ENCODE peak calls at places on chromosomes 11 and 22, in four cellular contexts. B, I, T and H are unnamed samples.

GRCh38 chr11:17063171-17064002 is 14.1 kb downstream of the RPS13 start:
- DNase-seq in T (no peak), B (peak), I (peak), H (peak)

GRCh38 chr11:69485337-69486041 is 4.0 kb downstream of the LINC01488 start:
- DNase-seq in B (peak), I (peak), T (no peak), H (no peak)

GRCh38 chr11:76783901-76784813 is 1.0 kb downstream of the TSKU start:
- DNase-seq in B (peak), T (peak), I (peak), H (no peak)

GRCh38 chr11:80281194-80281593 is 840.4 kb upstream of the TENM4 start:
- DNase-seq in T (no peak), B (no peak), I (no peak), H (no peak)

GRCh38 chr11:70651036-70651435 is 252.7 kb downstream of the CTTN start:
- DNase-seq in I (no peak), T (no peak), B (no peak), H (no peak)

GRCh38 chr11:32420139-32420538 is 15.2 kb downstream of the WT1 start:
- DNase-seq in I (no peak), B (no peak), T (no peak), H (no peak)

GRCh38 chr11:42422094-42422493 is 889.7 kb upstream of the API5 start:
- DNase-seq in B (no peak), T (no peak), I (no peak), H (no peak)

GRCh38 chr11:106461839-106462545 is 384.5 kb downstream of the AASDHPPT start:
- DNase-seq in I (no peak), T (no peak), B (peak), H (no peak)

GRCh38 chr11:108670381-108670930 is 5.6 kb downstream of the DDX10 start:
- DNase-seq in T (no peak), I (no peak), B (no peak), H (no peak)

GRCh38 chr11:130872961-130873360 is 43.3 kb downstream of the SNX19 start:
- DNase-seq in B (no peak), I (no peak), T (no peak), H (no peak)

GRCh38 chr22:46674367-46674781 is 54.2 kb downstream of the GRAMD4 start:
- DNase-seq in T (peak), B (no peak), I (no peak), H (peak)

GRCh38 chr11:131302831-131303230 is 67.6 kb upstream of the NTM start:
- DNase-seq in I (no peak), B (no peak), T (no peak), H (no peak)

GRCh38 chr11:129699711-129700304 is 115.8 kb upstream of the TMEM45B start:
- DNase-seq in T (no peak), I (no peak), B (no peak), H (no peak)

GRCh38 chr11:94536386-94536785 is 7.3 kb upstream of the FUT4 start:
- DNase-seq in I (no peak), T (no peak), B (no peak), H (no peak)

GRCh38 chr22:48651036-48651890 is 1176.4 kb downstream of the BRD1 start:
- DNase-seq in I (no peak), T (no peak), B (no peak), H (no peak)

GRCh38 chr11:132895340-132895739 is 637.0 kb downstream of the OPCML start:
- DNase-seq in I (no peak), B (no peak), T (no peak), H (no peak)

GRCh38 chr11:111540921-111541208 is 345 bp downstream of the LAYN start:
- DNase-seq in T (no peak), B (no peak), I (no peak), H (no peak)

GRCh38 chr11:3854977-3855807 is at the start of gene STIM1:
- DNase-seq in B (peak), T (peak), I (peak), H (peak)

GRCh38 chr11:113241190-113242051 is 73.0 kb upstream of the TTC12 start:
- DNase-seq in T (no peak), B (no peak), I (no peak), H (no peak)

GRCh38 chr11:8341966-8342365 is 78.3 kb upstream of the LMO1 start:
- DNase-seq in T (no peak), I (no peak), B (no peak), H (no peak)

GRCh38 chr11:9462172-9462799 is 1.5 kb downstream of the ZNF143 start:
- DNase-seq in B (peak), I (no peak), T (no peak), H (no peak)

GRCh38 chr11:9461068-9461759 is 402 bp downstream of the ZNF143 start:
- DNase-seq in B (peak), T (peak), I (peak), H (peak)

GRCh38 chr11:9460322-9461067 is at the start of gene ZNF143:
- DNase-seq in T (peak), B (peak), I (peak), H (peak)

GRCh38 chr11:9461760-9462134 is 935 bp downstream of the ZNF143 start:
- DNase-seq in T (no peak), I (no peak), B (no peak), H (no peak)

DNA sequence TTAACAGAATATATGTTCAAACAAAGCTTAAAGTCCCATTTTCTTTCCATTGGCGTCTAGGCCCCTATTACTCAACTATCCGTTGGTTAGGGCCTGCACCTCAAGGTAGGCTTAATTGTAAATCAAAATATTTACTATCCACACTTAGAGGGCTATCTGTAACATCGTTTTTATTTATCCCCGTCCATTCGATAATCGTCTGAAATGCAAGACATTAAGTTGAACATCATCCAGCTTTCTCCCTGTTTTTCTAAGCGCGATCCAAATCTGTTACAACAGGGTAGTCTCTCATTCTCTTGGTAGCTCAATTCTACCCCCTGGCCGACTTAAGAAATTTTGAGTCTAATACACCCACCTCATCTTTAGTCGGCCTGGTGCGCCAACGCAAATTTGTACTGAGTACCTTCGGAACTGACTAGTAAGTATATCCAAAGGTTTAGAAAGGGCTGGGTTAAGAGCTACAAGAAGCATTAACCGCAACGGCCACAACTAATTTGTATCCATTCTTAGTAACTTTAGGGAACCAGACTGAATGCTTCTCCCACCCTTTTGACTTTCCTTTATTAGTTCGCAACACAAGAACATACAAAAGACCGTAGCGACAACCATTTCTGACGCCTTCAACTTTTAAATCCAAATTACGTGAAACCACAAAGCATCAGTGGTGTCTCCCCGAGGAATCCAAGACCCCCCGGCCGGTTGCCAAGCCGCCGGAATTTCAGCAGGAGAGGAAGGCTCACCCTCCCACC is 1.1 kb upstream of the ZNF143 start:
- DNase-seq in I (no peak), B (no peak), T (no peak), H (peak)
- TF ChIP-seq CTCF in I (no peak), B (no peak), T (no peak), H (no peak)

GRCh38 chr11:10566257-10566956 is 2.1 kb downstream of the LYVE1 start:
- DNase-seq in I (no peak), T (no peak), B (no peak), H (no peak)

GRCh38 chr11:10564030-10564429 is 4.4 kb downstream of the LYVE1 start:
- DNase-seq in B (no peak), T (no peak), I (no peak), H (no peak)

GRCh38 chr11:10567466-10567865 is 999 bp downstream of the LYVE1 start:
- DNase-seq in T (no peak), I (no peak), B (no peak), H (no peak)

GRCh38 chr11:10565493-10565892 is 3.0 kb downstream of the LYVE1 start:
- DNase-seq in I (no peak), T (no peak), B (no peak), H (no peak)

GRCh38 chr11:10564692-10565318 is 3.7 kb downstream of the LYVE1 start:
- DNase-seq in T (no peak), I (no peak), B (no peak), H (no peak)
- TF ChIP-seq CTCF in T (peak), I (no peak), B (peak), H (no peak)

DNA sequence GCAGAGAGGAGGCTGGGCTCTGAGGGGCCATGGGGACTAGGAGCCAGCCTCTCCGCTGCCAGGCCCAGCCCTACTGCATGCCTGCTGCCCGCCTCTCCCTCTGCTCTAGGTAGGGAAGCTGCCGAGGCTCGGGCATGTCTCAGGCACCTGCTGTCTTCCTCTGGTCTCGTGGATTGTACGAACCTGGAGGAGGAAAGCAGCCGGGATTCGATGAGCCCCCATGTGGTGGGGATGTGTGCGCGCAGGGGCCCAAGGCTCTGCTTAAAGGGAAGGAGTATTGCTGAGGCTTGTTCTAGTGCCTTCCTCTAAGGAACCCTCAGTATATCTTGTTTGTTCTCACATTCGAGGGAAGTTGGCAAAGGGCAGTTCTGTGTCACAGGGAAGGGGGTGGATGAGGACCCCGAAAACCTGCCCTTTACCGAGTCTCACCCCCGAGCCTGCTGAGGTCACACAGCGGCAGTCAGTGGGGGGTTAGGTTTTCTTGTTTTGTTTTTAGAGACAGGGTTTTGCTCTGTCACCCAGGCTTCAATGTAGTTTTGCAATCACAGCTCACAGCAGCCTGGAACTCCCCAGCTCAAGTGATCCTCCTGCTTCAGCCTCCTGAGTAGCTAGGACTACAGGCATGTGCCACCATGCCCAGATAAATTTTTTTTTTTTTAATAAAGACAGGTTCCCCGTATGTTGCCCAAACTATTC is 21.3 kb downstream of the DAGLA start:
- DNase-seq in I (no peak), T (no peak), B (peak), H (peak)
- TF ChIP-seq CTCF in I (peak), T (no peak), B (peak), H (peak)

GRCh38 chr11:119920666-119921065 is 191.7 kb upstream of the NECTIN1 start:
- DNase-seq in I (no peak), T (no peak), B (no peak), H (no peak)
- TF ChIP-seq CTCF in I (no peak), T (no peak), B (no peak), H (no peak)

DNA sequence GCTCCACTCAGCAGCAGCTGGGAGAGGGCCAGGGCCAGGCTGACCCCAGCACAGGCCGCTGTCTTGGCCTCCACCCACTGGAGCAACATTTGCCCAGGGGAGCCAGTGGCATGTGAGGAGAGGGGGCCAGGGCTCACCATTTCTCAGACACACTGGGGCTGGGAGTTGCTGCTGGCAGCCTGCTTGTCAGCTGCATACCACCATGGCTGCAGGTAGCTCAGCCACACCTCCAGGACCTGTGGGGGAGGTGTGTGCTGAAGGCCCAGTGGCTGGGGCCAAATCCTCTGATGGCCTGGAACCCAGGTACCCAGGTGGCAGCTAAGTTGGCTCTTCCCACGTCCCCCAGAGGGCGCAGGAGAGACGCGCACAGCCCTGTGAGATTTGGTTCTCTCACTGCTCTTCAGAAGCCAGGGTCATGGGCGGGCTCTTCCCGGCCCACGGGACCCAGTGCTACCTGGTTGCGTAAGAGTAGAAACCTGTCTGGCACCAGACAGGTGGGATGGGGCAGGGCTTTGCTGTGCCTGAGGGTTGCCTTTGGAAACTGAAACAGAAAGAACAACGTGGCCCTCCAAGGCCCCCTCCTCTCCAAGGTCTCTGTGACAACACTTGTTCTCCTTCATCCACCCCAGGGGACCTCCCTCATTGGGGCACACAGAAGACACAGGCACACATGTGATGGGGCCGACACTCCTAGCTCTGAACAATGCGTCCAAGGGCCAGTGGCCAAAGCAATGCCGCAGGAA is 98.8 kb downstream of the MED15 start:
- DNase-seq in I (peak), B (peak), T (peak), H (peak)
- TF ChIP-seq CTCF in I (peak), B (peak), T (peak), H (peak)

GRCh38 chr22:39655736-39656285 is 85.3 kb downstream of the CACNA1I start:
- DNase-seq in B (no peak), T (no peak), I (no peak), H (no peak)

GRCh38 chr22:39656495-39657490 is 86.2 kb downstream of the CACNA1I start:
- DNase-seq in B (no peak), T (no peak), I (no peak), H (no peak)

GRCh38 chr22:39653787-39654077 is 83.2 kb downstream of the CACNA1I start:
- DNase-seq in T (no peak), B (no peak), I (no peak), H (no peak)

GRCh38 chr22:39654527-39654926 is 84.0 kb downstream of the CACNA1I start:
- DNase-seq in B (no peak), T (no peak), I (no peak), H (no peak)

GRCh38 chr22:39654959-39655579 is 84.5 kb downstream of the CACNA1I start:
- DNase-seq in B (no peak), I (no peak), T (no peak), H (peak)
- TF ChIP-seq CTCF in B (peak), I (no peak), T (no peak), H (no peak)

GRCh38 chr11:116499396-116500001 is 273.3 kb downstream of the BUD13 start:
- DNase-seq in I (peak), B (peak), T (no peak), H (peak)
- TF ChIP-seq CTCF in I (peak), B (peak), T (no peak), H (peak)

DNA sequence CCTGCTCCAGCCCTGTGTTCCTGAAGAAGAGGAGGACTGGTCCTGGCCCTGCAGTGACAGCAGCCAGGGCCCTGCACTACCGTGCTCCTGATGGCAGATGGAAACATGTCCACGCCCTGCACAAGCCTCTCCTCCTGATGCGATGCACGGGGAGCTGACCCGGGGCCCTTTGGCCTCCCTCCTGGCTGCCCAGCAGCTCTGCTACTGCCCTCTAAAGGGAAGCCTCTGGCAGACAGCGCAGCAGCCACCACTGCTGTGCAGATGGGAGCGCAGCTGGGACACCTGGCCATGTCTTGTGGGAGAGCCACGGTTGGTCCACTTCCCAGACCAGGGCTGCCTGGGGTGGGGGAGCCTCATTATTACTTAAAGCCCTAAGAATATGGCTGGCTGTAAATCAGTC is 38.2 kb downstream of the TBX1 start:
- DNase-seq in I (no peak), T (no peak), B (peak), H (no peak)
- TF ChIP-seq CTCF in I (no peak), T (no peak), B (peak), H (no peak)

GRCh38 chr22:37827056-37827455 is 3.9 kb downstream of the GALR3 start:
- DNase-seq in B (no peak), T (no peak), I (no peak), H (no peak)

GRCh38 chr22:37820350-37820749 is 2.8 kb upstream of the GALR3 start:
- DNase-seq in T (peak), B (no peak), I (no peak), H (no peak)

GRCh38 chr22:37822079-37822833 is 926 bp upstream of the GALR3 start:
- DNase-seq in I (no peak), T (peak), B (peak), H (no peak)

GRCh38 chr22:37823134-37823985 is at the start of gene GALR3:
- DNase-seq in I (no peak), T (peak), B (no peak), H (no peak)

GRCh38 chr22:37824674-37825641 is 1.8 kb downstream of the GALR3 start:
- DNase-seq in B (peak), I (no peak), T (peak), H (no peak)
- TF ChIP-seq CTCF in B (peak), I (no peak), T (no peak), H (no peak)

DNA sequence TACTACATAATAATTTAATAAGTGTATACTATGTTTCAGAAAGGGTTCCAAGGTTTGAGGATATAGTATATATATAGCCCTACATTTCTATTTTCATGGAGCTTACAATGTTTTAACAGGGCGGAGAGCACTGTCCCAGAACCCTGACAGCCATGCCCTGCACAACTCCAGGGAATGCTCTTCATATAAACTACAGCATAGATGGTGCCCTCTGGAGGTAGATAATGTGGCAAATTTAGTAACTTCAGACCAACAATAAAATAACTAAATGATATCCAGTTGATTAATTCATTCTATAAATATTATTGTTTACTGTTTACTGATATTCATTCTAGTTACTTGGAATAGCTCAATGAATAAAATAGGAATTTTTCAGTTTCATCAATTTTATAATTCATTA is 693.7 kb upstream of the CCDC179 start:
- DNase-seq in I (no peak), T (no peak), B (no peak), H (no peak)
- TF ChIP-seq CTCF in I (no peak), T (no peak), B (peak), H (no peak)